ENCODE peak calls at places on chromosome 15, in seven cellular contexts. A is NCI-H1092, F is astrocyte, Z is left cardiac atrium, D is nucleus accumbens, U is HTR-8/SVneo, S is left colon. B is an unnamed sample.

GRCh38 chr15:95975212-95975611 is 355.3 kb upstream of the NR2F2 start:
- DNase-seq in F (no peak), D (no peak), U (no peak), Z (no peak), S (no peak), A (no peak), B (no peak)

GRCh38 chr15:24748812-24749439 is 73.4 kb downstream of the NPAP1 start:
- DNase-seq in D (no peak), S (no peak), U (no peak), F (no peak), A (no peak), Z (no peak), B (no peak)

GRCh38 chr15:83911345-83911744 is 257.4 kb downstream of the ADAMTSL3 start:
- DNase-seq in D (no peak), Z (no peak), S (no peak), F (no peak), U (no peak), A (no peak), B (no peak)

GRCh38 chr15:66880380-66881155 is 178.5 kb downstream of the SMAD6 start:
- DNase-seq in A (no peak), S (no peak), F (no peak), U (no peak), D (no peak), Z (no peak), B (peak; percentile 0)

GRCh38 chr15:99476413-99477222 is 89.2 kb upstream of the MEF2A start:
- DNase-seq in A (no peak), D (peak; percentile 60), F (peak; percentile 99), Z (peak; percentile 81), U (peak; percentile 67), S (peak; percentile 48), B (peak; percentile 49)

GRCh38 chr15:75065851-75066509 is 42.6 kb downstream of the PPCDC start:
- DNase-seq in D (no peak), Z (no peak), F (peak; percentile 39), A (no peak), U (no peak), S (no peak), B (no peak)

GRCh38 chr15:24772256-24772655 is 96.7 kb downstream of the NPAP1 start:
- DNase-seq in S (no peak), U (no peak), F (no peak), D (no peak), A (no peak), Z (no peak), B (no peak)

GRCh38 chr15:44654858-44655257 is 8.6 kb downstream of the SPG11 start:
- DNase-seq in A (no peak), U (no peak), Z (no peak), F (no peak), D (no peak), S (no peak), B (no peak)

GRCh38 chr15:40360015-40360414 is 2.0 kb downstream of the DISP2 start:
- DNase-seq in S (no peak), F (no peak), U (no peak), Z (no peak), A (no peak), D (no peak), B (no peak)

GRCh38 chr15:77030928-77031375 is 36.0 kb downstream of the PSTPIP1 start:
- DNase-seq in Z (peak; percentile 15), S (peak; percentile 3), U (no peak), D (no peak), F (no peak), A (no peak), B (no peak)

GRCh38 chr15:26889298-26889898 is 22.5 kb downstream of the GABRA5 start:
- DNase-seq in Z (no peak), S (peak; percentile 24), U (peak; percentile 11), A (peak; percentile 13), D (peak; percentile 49), F (peak; percentile 48), B (peak; percentile 15)

GRCh38 chr15:39270976-39271375 is 309.9 kb upstream of the THBS1 start:
- DNase-seq in F (peak; percentile 98), Z (no peak), S (no peak), D (no peak), A (no peak), U (peak; percentile 39), B (no peak)

GRCh38 chr15:59687831-59688230 is 1.3 kb downstream of the BNIP2 start:
- DNase-seq in U (no peak), Z (no peak), D (no peak), A (no peak), S (no peak), F (peak; percentile 20), B (peak; percentile 14)

GRCh38 chr15:91942676-91943417 is 89.3 kb downstream of the SLCO3A1 start:
- DNase-seq in S (peak; percentile 69), F (peak; percentile 81), U (peak; percentile 45), Z (peak; percentile 83), D (no peak), A (no peak), B (peak; percentile 24)

GRCh38 chr15:67882487-67883227 is 42.8 kb upstream of the RNU6-1 start:
- DNase-seq in Z (no peak), A (no peak), D (no peak), U (no peak), F (no peak), S (no peak), B (peak; percentile 37)

GRCh38 chr15:98226578-98226977 is 266.1 kb downstream of the ARRDC4 start:
- DNase-seq in Z (no peak), D (no peak), F (no peak), U (no peak), S (no peak), A (no peak), B (no peak)

GRCh38 chr15:39925112-39925830 is 5.2 kb upstream of the GPR176 start:
- DNase-seq in S (no peak), U (no peak), Z (no peak), F (peak; percentile 32), D (no peak), A (no peak), B (no peak)

GRCh38 chr15:39474657-39475056 is 106.2 kb upstream of the THBS1 start:
- DNase-seq in Z (no peak), F (no peak), D (no peak), S (no peak), A (no peak), U (peak; percentile 26), B (no peak)

GRCh38 chr15:71811036-71811736 is 832 bp downstream of the NR2E3 start:
- DNase-seq in F (no peak), Z (no peak), S (no peak), A (no peak), D (no peak), U (no peak), B (no peak)

GRCh38 chr15:97129684-97130083 is 799.2 kb downstream of the NR2F2 start:
- DNase-seq in F (no peak), S (no peak), D (no peak), Z (no peak), A (no peak), U (no peak), B (no peak)

GRCh38 chr15:88028024-88028423 is 228.5 kb downstream of the NTRK3 start:
- DNase-seq in D (no peak), S (no peak), A (no peak), U (no peak), Z (peak; percentile 23), F (no peak), B (no peak)

GRCh38 chr15:70602834-70603560 is 160.4 kb downstream of the UACA start:
- DNase-seq in A (no peak), U (no peak), Z (no peak), S (no peak), D (no peak), F (no peak), B (no peak)

GRCh38 chr15:50275908-50276307 is 10.4 kb upstream of the HDC start:
- DNase-seq in Z (no peak), A (no peak), S (no peak), D (no peak), F (no peak), U (no peak), B (no peak)

GRCh38 chr15:93072440-93073394 is 16.3 kb downstream of the RGMA start:
- DNase-seq in D (peak; percentile 56), Z (peak; percentile 86), A (no peak), F (peak; percentile 37), U (peak; percentile 74), S (peak; percentile 63), B (no peak)

GRCh38 chr15:76059320-76060097 is at the start of gene TMEM266:
- DNase-seq in U (peak; percentile 46), S (peak; percentile 38), A (peak; percentile 6), D (peak; percentile 18), Z (peak; percentile 40), F (peak; percentile 13), B (peak; percentile 51)

GRCh38 chr15:69035205-69035917 is 20.9 kb downstream of the NOX5 start:
- DNase-seq in F (no peak), D (no peak), Z (no peak), S (peak; percentile 51), U (no peak), A (no peak), B (no peak)

GRCh38 chr15:85383470-85384148 is 3.2 kb downstream of the AKAP13 start:
- DNase-seq in F (no peak), S (no peak), Z (no peak), U (no peak), D (no peak), A (no peak), B (peak; percentile 7)

GRCh38 chr15:37425541-37425940 is 325.2 kb upstream of the MEIS2 start:
- DNase-seq in S (no peak), Z (no peak), U (no peak), F (peak; percentile 35), D (no peak), A (no peak), B (no peak)

GRCh38 chr15:70379938-70380337 is 282.2 kb upstream of the TLE3 start:
- DNase-seq in U (no peak), S (no peak), Z (no peak), F (no peak), A (no peak), D (no peak), B (no peak)

GRCh38 chr15:69118089-69118488 is 42.3 kb upstream of the GLCE start:
- DNase-seq in D (no peak), U (no peak), A (no peak), Z (no peak), F (no peak), S (no peak), B (no peak)

GRCh38 chr15:66231421-66232266 is 21.9 kb downstream of the MEGF11 start:
- DNase-seq in U (no peak), Z (no peak), D (no peak), S (no peak), A (no peak), F (no peak), B (no peak)

GRCh38 chr15:66294157-66294931 is 976 bp downstream of the DIS3L start:
- DNase-seq in D (no peak), F (peak; percentile 75), A (peak; percentile 29), U (peak; percentile 75), Z (no peak), S (peak; percentile 37), B (no peak)

GRCh38 chr15:98000249-98001203 is 40.0 kb downstream of the ARRDC4 start:
- DNase-seq in F (peak; percentile 92), U (no peak), S (peak; percentile 42), Z (no peak), A (no peak), D (no peak), B (no peak)

GRCh38 chr15:71496336-71496955 is 313.9 kb upstream of the NR2E3 start:
- DNase-seq in A (no peak), Z (no peak), D (no peak), U (no peak), S (no peak), F (peak; percentile 12), B (no peak)

GRCh38 chr15:66389098-66389858 is 2.6 kb downstream of the MAP2K1 start:
- DNase-seq in U (no peak), S (no peak), Z (no peak), D (no peak), A (no peak), F (no peak), B (no peak)

GRCh38 chr15:55372701-55373440 is 35.3 kb downstream of the CCPG1 start:
- DNase-seq in F (no peak), S (no peak), D (no peak), U (no peak), Z (no peak), A (no peak), B (no peak)

GRCh38 chr15:60585743-60586708 is 107.1 kb upstream of the ICE2 start:
- DNase-seq in U (peak; percentile 63), S (peak; percentile 48), F (peak; percentile 29), A (peak; percentile 38), D (peak; percentile 39), Z (peak; percentile 41), B (peak; percentile 59)

B was measured in naive thymus-derived CD4-positive, alpha-beta T cell.